ENCODE peak calls at places on chromosomes 5 and 9, in four cellular contexts. K is A549, I is HepG2, W is K562. Q is an unnamed sample.

GRCh38 chr9:34522091-34522887 is 501 bp downstream of the ENHO start:
- DNase-seq in K (no peak), W (no peak), I (no peak), Q (no peak)

GRCh38 chr5:14101922-14102321 is 41.2 kb upstream of the TRIO start:
- DNase-seq in W (no peak), K (no peak), I (no peak), Q (no peak)

GRCh38 chr5:1865948-1866347 is 16.8 kb downstream of the IRX4 start:
- DNase-seq in W (no peak), K (no peak), I (no peak), Q (no peak)

GRCh38 chr5:33854733-33855151 is 37.0 kb downstream of the ADAMTS12 start:
- DNase-seq in K (no peak), I (peak), W (no peak), Q (no peak)

GRCh38 chr9:101848485-101848919 is 110.1 kb upstream of the GRIN3A start:
- DNase-seq in W (no peak), K (no peak), I (no peak), Q (peak)

GRCh38 chr9:621199-621860 is 220.2 kb upstream of the DMRT1 start:
- DNase-seq in I (no peak), K (no peak), W (no peak), Q (no peak)

GRCh38 chr5:138065102-138065501 is 18.7 kb upstream of the WNT8A start:
- DNase-seq in K (peak), I (no peak), W (no peak), Q (peak)

GRCh38 chr9:4738866-4739586 is 2.0 kb downstream of the AK3 start:
- DNase-seq in I (peak), K (no peak), W (no peak), Q (no peak)

GRCh38 chr5:138936225-138936967 is 61.3 kb upstream of the LRRTM2 start:
- DNase-seq in W (no peak), I (no peak), K (no peak), Q (no peak)

GRCh38 chr9:35603986-35604577 is 980 bp upstream of the TESK1 start:
- DNase-seq in K (peak), I (peak), W (peak), Q (peak)

GRCh38 chr5:25573691-25574090 is 928.9 kb upstream of the CDH10 start:
- DNase-seq in I (no peak), K (no peak), W (no peak), Q (no peak)

GRCh38 chr5:141560141-141560540 is 58.7 kb downstream of the DIAPH1 start:
- DNase-seq in K (no peak), W (no peak), I (no peak), Q (no peak)

GRCh38 chr5:72541501-72542235 is 34.5 kb upstream of the ZNF366 start:
- DNase-seq in W (no peak), K (no peak), I (no peak), Q (no peak)

GRCh38 chr9:91682806-91683205 is 259.2 kb upstream of the NFIL3 start:
- DNase-seq in K (no peak), I (no peak), W (no peak), Q (no peak)

GRCh38 chr5:150298701-150299451 is 3.8 kb downstream of the ARSI start:
- DNase-seq in K (peak), W (no peak), I (no peak), Q (no peak)

DNA sequence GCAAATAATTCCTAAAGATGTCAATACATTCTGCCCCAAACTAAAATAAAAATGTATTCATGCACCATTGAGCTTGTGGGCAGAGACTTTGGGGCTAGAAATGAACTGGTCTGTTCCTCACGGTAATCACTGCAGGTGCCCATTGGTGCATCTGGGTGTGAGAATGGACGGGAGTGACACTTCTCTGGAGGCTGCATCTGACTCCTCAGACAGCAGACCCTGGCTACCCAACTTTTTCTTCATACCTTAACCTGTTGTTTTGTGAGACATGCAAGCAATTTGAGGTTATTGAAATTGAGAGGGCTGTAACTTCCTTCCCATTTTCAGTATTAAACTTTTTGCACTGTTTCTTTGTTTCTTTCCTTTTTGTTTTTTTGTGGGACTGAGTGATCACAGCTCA is 333.4 kb downstream of the ICE1 start:
- DNase-seq in K (no peak), W (no peak), I (no peak), Q (no peak)
- TF ChIP-seq BHLHE40 in K (no peak), W (no peak), I (no peak), Q (no peak)

GRCh38 chr9:74282526-74283253 is 214.4 kb upstream of the RORB start:
- DNase-seq in I (no peak), K (no peak), W (no peak), Q (no peak)

GRCh38 chr9:74281674-74282073 is 215.5 kb upstream of the RORB start:
- DNase-seq in W (peak), I (peak), K (peak), Q (peak)

GRCh38 chr9:74284596-74284995 is 212.5 kb upstream of the RORB start:
- DNase-seq in W (no peak), I (no peak), K (no peak), Q (no peak)

GRCh38 chr9:74285075-74285474 is 212.1 kb upstream of the RORB start:
- DNase-seq in W (no peak), I (no peak), K (peak), Q (peak)
- TF ChIP-seq BHLHE40 in W (no peak), I (no peak), K (no peak), Q (no peak)

GRCh38 chr9:94161673-94162072 is 77.4 kb downstream of the PTPDC1 start:
- DNase-seq in I (no peak), K (no peak), W (no peak), Q (no peak)
- TF ChIP-seq BHLHE40 in I (no peak), K (no peak), W (no peak), Q (no peak)

GRCh38 chr9:126613656-126614055 is at the start of gene LMX1B:
- DNase-seq in W (no peak), I (no peak), K (peak), Q (peak)

GRCh38 chr9:126612813-126613641 is 701 bp upstream of the LMX1B start:
- DNase-seq in W (no peak), I (no peak), K (no peak), Q (peak)

GRCh38 chr9:126614455-126615248 is 924 bp downstream of the LMX1B start:
- DNase-seq in K (no peak), W (no peak), I (no peak), Q (no peak)

GRCh38 chr9:126615251-126615790 is 1.6 kb downstream of the LMX1B start:
- DNase-seq in W (no peak), K (no peak), I (peak), Q (no peak)

GRCh38 chr9:126614088-126614454 is 343 bp downstream of the LMX1B start:
- DNase-seq in W (no peak), K (peak), I (no peak), Q (peak)
- TF ChIP-seq BHLHE40 in W (no peak), K (no peak), I (no peak), Q (no peak)

DNA sequence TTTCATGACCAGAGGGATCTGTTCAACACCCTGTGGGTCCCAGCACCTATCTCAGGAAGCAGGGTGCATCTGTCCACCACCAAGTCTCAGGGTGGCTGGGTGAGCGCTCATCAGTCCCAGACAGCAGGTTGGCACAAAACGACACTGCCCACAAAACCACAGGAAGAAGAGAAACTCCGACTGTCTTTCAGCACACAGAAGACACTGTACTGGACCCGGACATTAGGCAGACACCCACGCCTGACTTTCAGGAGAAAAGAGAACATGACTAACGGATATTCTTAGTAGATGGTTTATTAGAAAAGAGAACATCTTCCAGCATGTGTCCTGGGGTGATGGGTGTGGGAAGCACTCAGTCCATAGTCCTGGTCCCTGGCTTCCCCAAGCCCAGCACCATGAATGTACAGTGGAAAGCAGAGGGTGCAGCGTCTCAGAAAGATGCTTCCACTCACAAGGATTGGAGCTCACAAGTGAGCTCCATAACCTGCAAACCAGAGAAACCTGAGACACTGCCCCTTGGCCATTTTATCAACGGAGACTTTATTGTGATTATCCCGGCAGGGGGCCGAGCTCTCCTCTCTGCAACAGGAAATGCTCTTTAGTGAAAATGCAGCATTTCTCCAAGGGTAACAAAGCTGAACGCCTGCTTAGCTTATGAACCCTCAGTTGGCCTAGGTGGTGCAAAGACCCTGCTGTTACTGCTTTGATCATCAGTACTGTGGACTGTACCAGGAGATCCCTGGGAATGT is 35.8 kb upstream of the LCP2 start:
- DNase-seq in W (no peak), I (no peak), K (no peak), Q (peak)
- TF ChIP-seq BHLHE40 in W (no peak), I (no peak), K (no peak), Q (no peak)

GRCh38 chr9:137245450-137246421 is 4.6 kb downstream of the TUBB4B start:
- DNase-seq in K (no peak), I (no peak), W (no peak), Q (no peak)

GRCh38 chr9:137242329-137243204 is 1.5 kb downstream of the TUBB4B start:
- DNase-seq in I (no peak), K (no peak), W (no peak), Q (no peak)

GRCh38 chr9:137243626-137244485 is 2.8 kb downstream of the TUBB4B start:
- DNase-seq in I (no peak), K (no peak), W (no peak), Q (no peak)

GRCh38 chr9:137247135-137247915 is 3.8 kb upstream of the STPG3 start:
- DNase-seq in W (no peak), K (no peak), I (no peak), Q (no peak)

DNA sequence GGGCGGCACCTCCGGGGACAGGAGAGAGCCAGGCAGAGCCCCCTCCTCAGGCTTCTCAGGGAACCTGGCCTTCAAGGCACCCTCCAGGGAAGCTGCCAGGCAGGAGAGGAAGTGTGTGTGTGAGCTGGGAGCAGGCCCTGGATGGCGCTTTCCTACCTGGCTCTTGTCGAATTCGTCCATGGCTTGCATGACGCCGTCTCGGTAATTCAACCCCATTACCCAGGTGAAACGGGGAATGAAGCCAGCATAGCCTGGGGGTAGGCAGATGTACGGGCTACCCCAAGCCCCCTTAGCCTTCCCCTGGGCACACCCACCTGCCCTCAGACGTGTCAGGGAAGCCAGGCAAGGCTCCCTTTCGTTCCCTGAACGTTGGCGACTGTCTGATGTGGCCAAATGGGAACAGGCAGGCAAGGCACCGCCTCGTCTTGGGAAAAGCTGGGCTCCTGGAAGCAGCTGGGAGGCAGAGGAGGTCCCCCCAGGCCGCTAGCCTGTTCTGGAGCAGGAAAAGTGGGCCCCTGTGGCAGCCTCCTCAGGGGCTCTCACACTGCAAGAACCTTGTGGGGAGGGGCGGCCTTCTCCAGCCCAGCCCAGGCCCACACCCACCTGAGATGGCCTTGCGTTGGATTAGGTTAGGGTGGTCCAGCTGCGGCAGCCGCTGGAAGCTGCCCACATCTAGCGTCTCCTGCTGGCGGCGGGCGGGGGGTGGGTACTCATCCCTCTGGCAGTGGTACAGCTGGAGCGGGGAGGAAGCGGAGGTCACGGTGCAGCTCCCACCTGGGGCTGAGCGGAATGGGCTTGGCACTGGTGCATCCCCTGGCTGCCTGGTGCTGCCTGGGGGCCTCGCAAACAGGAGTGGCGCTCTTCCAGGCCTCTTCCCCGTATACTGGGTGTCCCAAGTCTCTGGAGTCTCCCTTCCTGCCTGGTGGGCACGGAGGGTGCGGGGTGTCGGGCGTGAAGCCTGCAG is 3.7 kb downstream of the TUBB4B start:
- DNase-seq in W (no peak), I (no peak), K (no peak), Q (no peak)
- TF ChIP-seq BHLHE40 in W (no peak), I (no peak), K (no peak), Q (no peak)

GRCh38 chr5:125277494-125278154 is 531.2 kb upstream of the ZNF608 start:
- DNase-seq in I (peak), K (peak), W (no peak), Q (peak)
- TF ChIP-seq BHLHE40 in I (no peak), K (no peak), W (no peak), Q (no peak)

Q was measured in HEK293T.